ENCODE peak calls at places on chromosomes 5 and 9, in four cellular contexts. One of them, this sample, is unnamed.

GRCh38 chr9:131562032-131562959 is 17.0 kb downstream of the PRRT1B start:
- DNase-seq in amniotic epithelial cell: peak
- DNase-seq in stomach: no peak
- DNase-seq in pancreas: no peak
- DNase-seq in this sample: peak

GRCh38 chr9:81754245-81754644 is 64.9 kb upstream of the TLE1 start:
- DNase-seq in pancreas: no peak
- DNase-seq in stomach: no peak
- DNase-seq in amniotic epithelial cell: no peak
- DNase-seq in this sample: no peak

GRCh38 chr5:8473827-8474568 is 605.0 kb downstream of the MTRR start:
- DNase-seq in amniotic epithelial cell: no peak
- DNase-seq in pancreas: no peak
- DNase-seq in stomach: no peak
- DNase-seq in this sample: no peak

GRCh38 chr9:38681747-38682227 is 38.1 kb downstream of the FAM240B start:
- DNase-seq in amniotic epithelial cell: peak
- DNase-seq in pancreas: no peak
- DNase-seq in stomach: no peak
- DNase-seq in this sample: peak

GRCh38 chr5:66207800-66208561 is 63.9 kb downstream of the SREK1 start:
- DNase-seq in pancreas: no peak
- DNase-seq in amniotic epithelial cell: peak
- DNase-seq in stomach: no peak
- DNase-seq in this sample: no peak

GRCh38 chr9:112279501-112279900 is 53.9 kb downstream of the PTBP3 start:
- DNase-seq in stomach: no peak
- DNase-seq in pancreas: no peak
- DNase-seq in amniotic epithelial cell: no peak
- DNase-seq in this sample: no peak

GRCh38 chr5:134122530-134122929 is 8.0 kb downstream of the TCF7 start:
- DNase-seq in stomach: peak
- DNase-seq in pancreas: no peak
- DNase-seq in amniotic epithelial cell: no peak
- DNase-seq in this sample: no peak

GRCh38 chr9:135144581-135145108 is 57.2 kb downstream of the OLFM1 start:
- DNase-seq in stomach: no peak
- DNase-seq in amniotic epithelial cell: no peak
- DNase-seq in pancreas: no peak
- DNase-seq in this sample: no peak

GRCh38 chr9:91727316-91727861 is 222.6 kb downstream of the ROR2 start:
- DNase-seq in amniotic epithelial cell: peak
- DNase-seq in stomach: no peak
- DNase-seq in pancreas: peak
- DNase-seq in this sample: peak

GRCh38 chr9:128078504-128079434 is 10.7 kb downstream of the SLC25A25 start:
- DNase-seq in stomach: peak
- DNase-seq in amniotic epithelial cell: peak
- DNase-seq in pancreas: peak
- DNase-seq in this sample: peak